ENCODE peak calls at places on chromosomes 5 and 9, in seven cellular contexts. F, G, M, Z, U, P and T are unnamed samples.

GRCh38 chr5:122523776-122524175 is 211.7 kb downstream of the SNCAIP start:
- DNase-seq in Z (no peak), P (no peak), M (no peak), G (no peak), F (no peak), U (no peak), T (no peak)

GRCh38 chr9:135717410-135717809 is 15.4 kb downstream of the KCNT1 start:
- DNase-seq in M (no peak), P (no peak), G (no peak), Z (no peak), U (no peak), F (no peak), T (no peak)

GRCh38 chr9:71691036-71691435 is 77.3 kb downstream of the CEMIP2 start:
- DNase-seq in G (no peak), P (no peak), F (no peak), U (no peak), Z (no peak), M (peak), T (no peak)

GRCh38 chr5:113433862-113434612 is 752 bp downstream of the TSSK1B start:
- DNase-seq in P (no peak), F (no peak), U (no peak), G (no peak), M (no peak), Z (no peak), T (no peak)

GRCh38 chr5:87268970-87269377 is 1.3 kb downstream of the RASA1 start:
- DNase-seq in P (no peak), G (no peak), F (peak), Z (no peak), U (no peak), M (no peak), T (no peak)

GRCh38 chr5:170302729-170303501 is 5.3 kb upstream of the LCP2 start:
- DNase-seq in U (no peak), M (no peak), P (no peak), G (peak), Z (peak), F (no peak), T (peak)

GRCh38 chr5:1519631-1520141 is 4.1 kb downstream of the LPCAT1 start:
- DNase-seq in G (no peak), F (no peak), Z (peak), U (no peak), M (no peak), P (no peak), T (no peak)

GRCh38 chr5:77356740-77357139 is 135.4 kb downstream of the WDR41 start:
- DNase-seq in P (peak), M (no peak), Z (no peak), F (no peak), G (no peak), U (peak), T (no peak)

GRCh38 chr5:150217874-150218692 is 28.2 kb downstream of the SLC6A7 start:
- DNase-seq in G (peak), F (peak), M (peak), P (peak), Z (peak), U (peak), T (peak)

GRCh38 chr5:90112293-90112692 is 297.3 kb downstream of the CETN3 start:
- DNase-seq in M (no peak), G (no peak), P (no peak), U (no peak), F (no peak), Z (no peak), T (no peak)

DNA sequence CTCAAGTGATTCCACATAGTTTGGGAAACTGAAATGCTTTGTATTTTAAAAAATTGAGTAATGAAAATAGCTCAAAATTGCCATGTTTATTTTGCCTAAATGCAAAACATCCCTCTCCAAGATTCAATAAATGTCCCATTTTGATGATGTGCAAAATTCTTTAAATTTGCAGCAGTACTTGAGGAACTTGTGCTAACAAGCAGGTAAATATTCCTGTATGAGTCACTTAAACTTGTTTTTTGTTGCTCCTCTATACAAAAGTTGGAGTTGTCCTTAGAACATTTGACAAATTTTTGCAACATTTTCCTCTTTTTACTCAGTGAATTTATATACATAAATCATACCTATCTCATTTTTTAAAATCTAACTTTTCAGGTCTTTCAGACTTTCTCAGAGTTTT is 280.2 kb downstream of the CDH12 start:
- DNase-seq in P (no peak), M (no peak), U (no peak), Z (no peak), F (no peak), G (no peak), T (no peak)
- H3K4me3 ChIP-seq in P (no peak), M (no peak), U (no peak), Z (no peak), F (no peak), G (no peak), T (no peak)

GRCh38 chr5:147554285-147554817 is 44.5 kb upstream of the DPYSL3 start:
- DNase-seq in U (peak), G (no peak), M (no peak), Z (no peak), P (peak), F (peak), T (no peak)
- H3K4me3 ChIP-seq in U (peak), G (peak), M (no peak), Z (peak), P (no peak), F (peak), T (no peak)

GRCh38 chr5:91401175-91401574 is 18.1 kb upstream of the ARRDC3 start:
- DNase-seq in G (no peak), F (peak), U (peak), M (no peak), P (no peak), Z (no peak), T (no peak)
- H3K4me3 ChIP-seq in G (no peak), F (no peak), U (no peak), M (no peak), P (no peak), Z (no peak), T (no peak)

GRCh38 chr9:1049641-1050040 is 516 bp upstream of the DMRT2 start:
- DNase-seq in F (no peak), G (no peak), Z (no peak), U (no peak), P (no peak), M (no peak), T (no peak)

GRCh38 chr9:1052119-1052907 is 2.2 kb downstream of the DMRT2 start:
- DNase-seq in P (no peak), M (no peak), U (no peak), G (no peak), F (no peak), Z (no peak), T (no peak)

GRCh38 chr9:1048853-1049252 is 1.3 kb upstream of the DMRT2 start:
- DNase-seq in P (no peak), M (no peak), Z (no peak), U (no peak), F (no peak), G (no peak), T (no peak)

GRCh38 chr9:1051286-1052118 is 1.3 kb downstream of the DMRT2 start:
- DNase-seq in P (no peak), M (no peak), F (no peak), U (no peak), G (peak), Z (no peak), T (no peak)

GRCh38 chr9:1050125-1050895 is at the start of gene DMRT2:
- DNase-seq in M (peak), P (no peak), Z (peak), F (peak), G (peak), U (peak), T (no peak)
- H3K4me3 ChIP-seq in M (no peak), P (no peak), Z (no peak), F (peak), G (peak), U (no peak), T (no peak)

GRCh38 chr5:148381906-148382305 is 1.9 kb upstream of the FBXO38 start:
- DNase-seq in F (no peak), U (no peak), P (no peak), G (no peak), Z (no peak), M (no peak), T (no peak)

GRCh38 chr5:148385094-148385493 is 1.3 kb downstream of the FBXO38 start:
- DNase-seq in F (no peak), Z (no peak), G (no peak), P (no peak), U (no peak), M (no peak), T (no peak)

GRCh38 chr5:148383564-148384388 is at the start of gene FBXO38:
- DNase-seq in U (peak), G (peak), F (peak), Z (peak), P (peak), M (peak), T (peak)

GRCh38 chr5:148384389-148384756 is 615 bp downstream of the FBXO38 start:
- DNase-seq in U (no peak), M (no peak), G (no peak), P (no peak), F (peak), Z (no peak), T (no peak)

GRCh38 chr5:148382961-148383360 is 797 bp upstream of the FBXO38 start:
- DNase-seq in F (peak), M (no peak), G (no peak), Z (no peak), P (no peak), U (no peak), T (no peak)
- H3K4me3 ChIP-seq in F (peak), M (peak), G (peak), Z (peak), P (peak), U (peak), T (peak)

DNA sequence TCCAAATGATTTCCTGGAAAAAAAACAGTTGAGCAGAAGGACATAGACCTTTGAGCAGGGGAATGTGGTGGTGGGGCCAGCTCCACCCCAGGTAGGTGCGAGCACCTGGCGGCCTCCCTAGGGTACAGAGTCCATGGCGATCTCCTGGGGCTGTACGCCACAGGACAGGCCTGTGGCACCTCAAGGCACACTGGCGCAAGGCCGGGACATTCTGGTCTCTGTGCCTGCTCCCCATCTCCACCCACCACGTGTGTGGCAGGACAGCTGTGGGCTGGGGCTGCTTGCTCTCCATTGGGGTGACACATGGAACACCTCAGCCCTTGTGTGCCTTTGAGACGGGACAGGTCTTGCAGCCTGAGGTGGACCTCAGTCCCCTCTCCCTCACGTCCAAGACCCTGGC is 25.2 kb downstream of the WNK2 start:
- DNase-seq in F (no peak), Z (no peak), P (no peak), U (no peak), G (no peak), M (no peak), T (no peak)
- H3K4me3 ChIP-seq in F (no peak), Z (no peak), P (no peak), U (no peak), G (no peak), M (no peak), T (no peak)